ENCODE peak calls at places on chromosomes 16 and 17, in seven cellular contexts. T is upper lobe of left lung, M is right cardiac atrium, Y is foreskin keratinocyte, I is left ventricle myocardium superior, L is lower lobe of right lung, N is left lung. F is an unnamed sample.
A peak's percentile ranks its signal among the peaks of the same experiment; 100 is the strongest.

GRCh38 chr16:2468142-2468724 is 2.9 kb upstream of the NTN3 start:
- ATAC-seq in Y (peak; percentile 64), M (peak; percentile 8), L (peak; percentile 34), T (peak; percentile 28), I (peak; percentile 12), N (peak; percentile 27), F (peak; percentile 17)

GRCh38 chr17:27593232-27593856 is 37.6 kb upstream of the LGALS9 start:
- ATAC-seq in M (no peak), T (peak; percentile 18), I (no peak), N (no peak), L (peak; percentile 11), Y (no peak), F (no peak)

GRCh38 chr16:49484454-49484853 is 110.8 kb downstream of the C16orf78 start:
- ATAC-seq in I (peak; percentile 100), Y (peak; percentile 16), T (peak; percentile 98), M (peak; percentile 100), N (peak; percentile 98), L (peak; percentile 93), F (peak; percentile 84)

GRCh38 chr16:68833251-68833650 is 10.1 kb upstream of the TANGO6 start:
- ATAC-seq in L (no peak), M (no peak), N (no peak), Y (no peak), T (no peak), I (no peak), F (no peak)

GRCh38 chr16:67561501-67561823 is 864 bp upstream of the CTCF start:
- ATAC-seq in Y (no peak), M (no peak), N (no peak), T (no peak), L (no peak), I (no peak), F (no peak)

GRCh38 chr17:50459756-50460155 is 8.9 kb downstream of the CHAD start:
- ATAC-seq in M (no peak), N (no peak), Y (no peak), T (no peak), L (no peak), I (no peak), F (no peak)

GRCh38 chr17:38460082-38460715 is 31.9 kb downstream of the ARHGAP23 start:
- ATAC-seq in N (no peak), M (no peak), I (no peak), Y (no peak), L (no peak), T (no peak), F (no peak)

GRCh38 chr17:59714255-59714654 is 6.8 kb downstream of the VMP1 start:
- ATAC-seq in Y (no peak), L (no peak), T (no peak), I (no peak), N (no peak), M (no peak), F (no peak)

GRCh38 chr17:1847191-1847590 is 17.4 kb downstream of the RPA1 start:
- ATAC-seq in N (peak; percentile 96), Y (no peak), T (no peak), I (peak; percentile 97), L (peak; percentile 78), M (peak; percentile 98), F (peak; percentile 32)

GRCh38 chr16:8905168-8905762 is 23.1 kb downstream of the LITAFD start:
- ATAC-seq in T (no peak), N (peak; percentile 64), L (no peak), M (no peak), I (peak; percentile 25), Y (peak; percentile 42), F (peak; percentile 43)

GRCh38 chr16:19119564-19119963 is 5.8 kb downstream of the ITPRIPL2 start:
- ATAC-seq in L (no peak), N (no peak), Y (peak; percentile 59), I (peak; percentile 54), M (peak; percentile 27), T (peak; percentile 65), F (no peak)

GRCh38 chr16:30820952-30821421 is 34.0 kb upstream of the ZNF629 start:
- ATAC-seq in I (no peak), N (no peak), M (peak; percentile 44), Y (no peak), L (peak; percentile 34), T (no peak), F (peak; percentile 35)

GRCh38 chr16:87698676-87699179 is 67.1 kb downstream of the KLHDC4 start:
- ATAC-seq in T (no peak), N (no peak), I (no peak), M (no peak), Y (no peak), L (no peak), F (no peak)